ENCODE peak calls at places on chromosomes 2 and 18, in nine cellular contexts. K is kidney epithelial cell, P is AG09319, D is HFF-Myc, M is upper lobe of left lung, X is nephron progenitor cell, V is left lung, O is endothelial cell, T is lower lobe of right lung. W is an unnamed sample.

GRCh38 chr2:65146067-65146466 is 16.2 kb upstream of the RAB1A start:
- DNase-seq in P (no peak), O (no peak), K (no peak), T (no peak), X (no peak), V (no peak), M (no peak), D (no peak), W (no peak)

GRCh38 chr2:63658176-63658968 is 69.6 kb downstream of the MDH1 start:
- DNase-seq in D (no peak), X (no peak), P (no peak), K (no peak), O (no peak), V (no peak), T (no peak), M (no peak), W (no peak)

GRCh38 chr2:80815259-80815658 is 510.7 kb upstream of the LRRTM1 start:
- DNase-seq in K (no peak), M (no peak), O (no peak), P (no peak), X (no peak), D (no peak), T (no peak), V (no peak), W (no peak)

GRCh38 chr2:207067476-207067875 is 98.3 kb downstream of the KLF7 start:
- DNase-seq in O (no peak), K (no peak), T (no peak), P (no peak), V (no peak), X (no peak), M (no peak), D (no peak), W (no peak)

GRCh38 chr2:152050345-152050744 is 48.5 kb downstream of the CACNB4 start:
- DNase-seq in K (no peak), O (no peak), M (no peak), V (no peak), D (no peak), X (no peak), P (no peak), T (no peak), W (no peak)

GRCh38 chr18:48639772-48640432 is 101.1 kb downstream of the CTIF start:
- DNase-seq in M (no peak), D (no peak), T (no peak), V (no peak), P (no peak), O (peak; percentile 20), K (no peak), X (no peak), W (no peak)

GRCh38 chr18:25568926-25569325 is 217.0 kb upstream of the ZNF521 start:
- DNase-seq in X (no peak), K (no peak), V (no peak), O (no peak), T (no peak), P (no peak), M (no peak), D (no peak), W (no peak)

GRCh38 chr2:239792649-239793010 is 232.5 kb downstream of the NDUFA10 start:
- DNase-seq in K (no peak), V (no peak), P (no peak), T (no peak), X (no peak), M (peak; percentile 15), D (no peak), O (no peak), W (no peak)

GRCh38 chr2:80244905-80245584 is 59.5 kb downstream of the LRRTM1 start:
- DNase-seq in O (no peak), V (no peak), K (no peak), M (no peak), P (no peak), T (no peak), D (no peak), X (no peak), W (no peak)

GRCh38 chr2:112465373-112465772 is 16.6 kb upstream of the TTL start:
- DNase-seq in O (no peak), X (no peak), V (no peak), P (no peak), T (no peak), M (no peak), K (no peak), D (no peak), W (no peak)
- TF ChIP-seq CTCF in O (no peak), X (no peak), V (no peak), P (no peak), T (no peak), M (no peak), K (peak; percentile 21), D (no peak), W (peak; percentile 13)

GRCh38 chr2:213932-214693 is 49.7 kb downstream of the SH3YL1 start:
- DNase-seq in M (no peak), V (no peak), P (no peak), K (no peak), O (no peak), T (no peak), X (no peak), D (no peak), W (no peak)

GRCh38 chr2:211486-212184 is 52.2 kb downstream of the SH3YL1 start:
- DNase-seq in T (no peak), K (no peak), D (no peak), V (no peak), M (no peak), P (no peak), O (no peak), X (no peak), W (no peak)

GRCh38 chr2:208335-208734 is 55.5 kb downstream of the SH3YL1 start:
- DNase-seq in P (no peak), T (no peak), M (no peak), D (no peak), X (no peak), V (no peak), O (no peak), K (no peak), W (no peak)

GRCh38 chr2:210660-211059 is 53.2 kb downstream of the SH3YL1 start:
- DNase-seq in P (no peak), X (no peak), M (no peak), V (no peak), K (peak; percentile 19), T (no peak), D (no peak), O (no peak), W (no peak)

GRCh38 chr2:209470-209869 is 54.4 kb downstream of the SH3YL1 start:
- DNase-seq in X (no peak), V (no peak), D (no peak), O (no peak), K (no peak), T (no peak), P (no peak), M (no peak), W (no peak)
- TF ChIP-seq CTCF in X (no peak), V (no peak), D (no peak), O (no peak), K (no peak), T (no peak), P (no peak), M (no peak), W (no peak)

GRCh38 chr2:219628235-219628985 is 980 bp downstream of the SLC4A3 start:
- DNase-seq in O (no peak), P (no peak), K (no peak), T (peak; percentile 49), X (no peak), V (peak; percentile 76), M (no peak), D (no peak), W (no peak)

GRCh38 chr2:219625179-219625578 is 2.3 kb upstream of the SLC4A3 start:
- DNase-seq in T (no peak), D (no peak), M (no peak), P (no peak), O (no peak), V (peak; percentile 20), K (no peak), X (no peak), W (no peak)

GRCh38 chr2:219628986-219629901 is 1.8 kb downstream of the SLC4A3 start:
- DNase-seq in M (no peak), P (no peak), T (no peak), K (no peak), V (peak; percentile 51), X (no peak), D (no peak), O (no peak), W (no peak)

GRCh38 chr2:219626540-219626939 is 890 bp upstream of the SLC4A3 start:
- DNase-seq in P (no peak), M (no peak), O (no peak), X (no peak), D (no peak), V (no peak), K (no peak), T (no peak), W (no peak)

DNA sequence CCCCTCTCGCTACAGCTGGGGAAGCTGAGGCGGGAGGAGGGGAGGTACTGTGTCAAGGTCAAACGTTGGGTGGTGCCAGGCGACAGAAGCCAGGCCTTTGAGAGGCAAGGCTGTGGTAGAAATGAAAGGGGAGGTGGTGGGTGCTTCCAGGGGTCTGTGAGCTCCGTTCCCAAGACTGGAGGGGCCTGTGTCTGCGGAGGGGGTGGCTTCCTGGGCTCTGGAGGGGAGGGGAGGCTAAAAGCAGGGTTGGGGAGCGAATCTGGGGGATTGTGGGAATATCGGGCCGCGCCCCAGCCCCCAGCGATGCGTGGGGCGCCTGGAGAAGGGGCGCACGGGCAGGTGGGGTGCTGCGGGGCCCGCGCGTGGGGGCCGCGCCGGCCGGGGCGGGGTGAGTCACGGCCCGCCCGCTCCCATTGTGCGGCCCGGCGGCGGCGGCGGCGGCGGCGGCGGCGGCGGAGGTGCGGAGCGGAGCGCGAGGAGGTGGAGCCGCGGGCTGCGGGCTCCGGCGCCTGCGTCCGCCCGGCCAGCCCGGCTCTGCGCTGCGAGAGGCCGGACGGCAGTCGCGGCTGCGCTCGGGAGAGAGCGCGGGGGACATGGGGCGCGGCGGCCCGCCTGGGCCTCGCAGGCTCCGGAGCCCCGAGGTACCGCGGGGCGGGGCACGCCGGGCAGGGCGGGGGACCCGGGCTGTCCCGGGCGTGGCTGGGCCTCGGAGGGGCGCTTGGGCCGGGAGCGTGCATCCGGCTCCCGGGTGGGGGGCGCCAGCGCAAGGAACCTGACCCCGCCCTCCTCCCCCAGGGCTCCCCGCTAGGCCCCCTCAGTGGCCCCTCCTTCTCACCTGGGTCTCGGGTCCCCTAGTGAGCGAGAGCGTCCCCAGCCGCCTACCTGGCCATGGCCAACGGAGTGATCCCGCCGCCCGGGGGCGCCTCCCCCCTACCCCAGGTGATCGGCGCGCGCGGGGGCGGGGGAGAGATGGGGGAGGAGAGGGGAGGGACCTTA is at the start of gene SLC4A3:
- DNase-seq in P (no peak), V (peak; percentile 77), T (no peak), K (no peak), X (peak; percentile 66), M (no peak), D (no peak), O (peak; percentile 36), W (peak; percentile 36)
- TF ChIP-seq CTCF in P (no peak), V (no peak), T (no peak), K (peak; percentile 19), X (no peak), M (no peak), D (no peak), O (no peak), W (peak; percentile 19)

DNA sequence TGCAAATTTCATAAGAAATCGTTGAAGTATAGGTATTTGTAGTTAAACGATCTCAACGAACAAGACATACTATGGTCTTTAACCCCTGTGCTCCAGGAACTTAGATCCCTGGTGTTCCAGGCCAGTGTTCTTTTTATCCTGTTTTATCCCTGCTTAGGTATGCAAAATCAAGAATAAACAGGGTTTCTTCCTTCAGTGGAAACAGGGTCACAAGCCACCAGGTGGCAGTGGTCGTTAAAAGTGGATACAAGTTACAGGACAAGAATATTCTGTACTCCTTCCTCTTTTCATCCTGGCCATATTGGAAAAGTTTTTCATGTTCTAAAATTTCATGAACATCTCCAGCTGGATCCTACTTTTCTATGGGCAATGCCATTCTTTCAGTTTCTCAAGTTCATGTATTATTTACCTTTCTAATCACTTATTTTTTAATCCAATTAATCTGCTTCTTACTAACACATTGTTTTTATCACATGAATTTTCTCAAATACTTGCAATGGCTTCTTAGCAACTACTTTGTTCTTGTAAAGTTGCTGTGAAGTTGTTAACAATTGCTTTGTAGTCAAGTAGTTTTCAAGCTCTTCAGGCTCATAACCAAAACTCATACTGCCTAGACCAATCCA is 16.4 kb upstream of the HNMT start:
- DNase-seq in V (no peak), M (peak; percentile 78), T (peak; percentile 80), K (no peak), O (peak; percentile 59), P (peak; percentile 41), X (peak; percentile 59), D (no peak), W (no peak)
- TF ChIP-seq CTCF in V (peak; percentile 60), M (peak; percentile 30), T (peak; percentile 59), K (peak; percentile 59), O (peak; percentile 63), P (peak; percentile 69), X (peak; percentile 62), D (peak; percentile 59), W (peak; percentile 67)

W was measured in progenitor cell of endocrine pancreas.